ENCODE peak calls at places on chromosomes 5 and 9, in seven cellular contexts. One of them, this sample, is unnamed.

GRCh38 chr9:109989296-109989695 is 209.3 kb downstream of the PALM2AKAP2 start:
- DNase-seq in naive thymus-derived CD4-positive, alpha-beta T cell: no peak
- DNase-seq in A549: no peak
- DNase-seq in WERI-Rb-1: no peak
- DNase-seq in activated CD4-positive, alpha-beta T cell treated with anti-CD3 and anti-CD28 coated beads, Interleukin-2, amount 50 U/mL, for 1 hour: no peak
- DNase-seq in HFF-Myc: no peak
- DNase-seq in BE2C: no peak
- DNase-seq in this sample: no peak

GRCh38 chr9:35814106-35814840 is 569 bp downstream of the HINT2 start:
- DNase-seq in naive thymus-derived CD4-positive, alpha-beta T cell: no peak
- DNase-seq in A549: peak
- DNase-seq in WERI-Rb-1: peak
- DNase-seq in activated CD4-positive, alpha-beta T cell treated with anti-CD3 and anti-CD28 coated beads, Interleukin-2, amount 50 U/mL, for 1 hour: no peak
- DNase-seq in HFF-Myc: no peak
- DNase-seq in BE2C: peak
- DNase-seq in this sample: peak

GRCh38 chr5:143182901-143183820 is 220.3 kb downstream of the NR3C1 start:
- DNase-seq in naive thymus-derived CD4-positive, alpha-beta T cell: no peak
- DNase-seq in A549: no peak
- DNase-seq in WERI-Rb-1: no peak
- DNase-seq in activated CD4-positive, alpha-beta T cell treated with anti-CD3 and anti-CD28 coated beads, Interleukin-2, amount 50 U/mL, for 1 hour: no peak
- DNase-seq in HFF-Myc: no peak
- DNase-seq in BE2C: peak
- DNase-seq in this sample: no peak

GRCh38 chr9:5122116-5122515 is 63.3 kb downstream of the INSL6 start:
- DNase-seq in naive thymus-derived CD4-positive, alpha-beta T cell: no peak
- DNase-seq in A549: no peak
- DNase-seq in WERI-Rb-1: no peak
- DNase-seq in activated CD4-positive, alpha-beta T cell treated with anti-CD3 and anti-CD28 coated beads, Interleukin-2, amount 50 U/mL, for 1 hour: no peak
- DNase-seq in HFF-Myc: no peak
- DNase-seq in BE2C: no peak
- DNase-seq in this sample: no peak

GRCh38 chr5:168778536-168778935 is 199.4 kb upstream of the PANK3 start:
- DNase-seq in naive thymus-derived CD4-positive, alpha-beta T cell: no peak
- DNase-seq in A549: no peak
- DNase-seq in WERI-Rb-1: no peak
- DNase-seq in activated CD4-positive, alpha-beta T cell treated with anti-CD3 and anti-CD28 coated beads, Interleukin-2, amount 50 U/mL, for 1 hour: no peak
- DNase-seq in HFF-Myc: no peak
- DNase-seq in BE2C: peak
- DNase-seq in this sample: no peak

GRCh38 chr5:142200387-142200786 is 91.8 kb downstream of the NDFIP1 start:
- DNase-seq in naive thymus-derived CD4-positive, alpha-beta T cell: no peak
- DNase-seq in A549: no peak
- DNase-seq in WERI-Rb-1: no peak
- DNase-seq in activated CD4-positive, alpha-beta T cell treated with anti-CD3 and anti-CD28 coated beads, Interleukin-2, amount 50 U/mL, for 1 hour: no peak
- DNase-seq in HFF-Myc: no peak
- DNase-seq in BE2C: no peak
- DNase-seq in this sample: no peak

GRCh38 chr9:130627051-130627450 is 37.3 kb upstream of the PRDM12 start:
- DNase-seq in naive thymus-derived CD4-positive, alpha-beta T cell: no peak
- DNase-seq in A549: no peak
- DNase-seq in WERI-Rb-1: no peak
- DNase-seq in activated CD4-positive, alpha-beta T cell treated with anti-CD3 and anti-CD28 coated beads, Interleukin-2, amount 50 U/mL, for 1 hour: no peak
- DNase-seq in HFF-Myc: no peak
- DNase-seq in BE2C: no peak
- DNase-seq in this sample: no peak

GRCh38 chr9:2126331-2126789 is 111.2 kb downstream of the SMARCA2 start:
- DNase-seq in naive thymus-derived CD4-positive, alpha-beta T cell: no peak
- DNase-seq in A549: no peak
- DNase-seq in WERI-Rb-1: no peak
- DNase-seq in activated CD4-positive, alpha-beta T cell treated with anti-CD3 and anti-CD28 coated beads, Interleukin-2, amount 50 U/mL, for 1 hour: no peak
- DNase-seq in HFF-Myc: no peak
- DNase-seq in BE2C: no peak
- DNase-seq in this sample: no peak

GRCh38 chr9:95505676-95506437 is 10.9 kb downstream of the PTCH1 start:
- DNase-seq in naive thymus-derived CD4-positive, alpha-beta T cell: no peak
- DNase-seq in A549: peak
- DNase-seq in WERI-Rb-1: peak
- DNase-seq in activated CD4-positive, alpha-beta T cell treated with anti-CD3 and anti-CD28 coated beads, Interleukin-2, amount 50 U/mL, for 1 hour: no peak
- DNase-seq in HFF-Myc: no peak
- DNase-seq in BE2C: peak
- DNase-seq in this sample: peak

GRCh38 chr9:101443358-101443757 is 7.8 kb upstream of the ALDOB start:
- DNase-seq in naive thymus-derived CD4-positive, alpha-beta T cell: no peak
- DNase-seq in A549: no peak
- DNase-seq in WERI-Rb-1: peak
- DNase-seq in activated CD4-positive, alpha-beta T cell treated with anti-CD3 and anti-CD28 coated beads, Interleukin-2, amount 50 U/mL, for 1 hour: no peak
- DNase-seq in HFF-Myc: no peak
- DNase-seq in BE2C: no peak
- DNase-seq in this sample: no peak

GRCh38 chr9:129624168-129624759 is 1.7 kb upstream of the NTMT1 start:
- DNase-seq in naive thymus-derived CD4-positive, alpha-beta T cell: peak
- DNase-seq in A549: peak
- DNase-seq in WERI-Rb-1: peak
- DNase-seq in activated CD4-positive, alpha-beta T cell treated with anti-CD3 and anti-CD28 coated beads, Interleukin-2, amount 50 U/mL, for 1 hour: peak
- DNase-seq in HFF-Myc: no peak
- DNase-seq in BE2C: peak
- DNase-seq in this sample: peak

GRCh38 chr9:122370869-122371467 is at the start of gene PTGS1:
- DNase-seq in naive thymus-derived CD4-positive, alpha-beta T cell: no peak
- DNase-seq in A549: no peak
- DNase-seq in WERI-Rb-1: peak
- DNase-seq in activated CD4-positive, alpha-beta T cell treated with anti-CD3 and anti-CD28 coated beads, Interleukin-2, amount 50 U/mL, for 1 hour: no peak
- DNase-seq in HFF-Myc: no peak
- DNase-seq in BE2C: peak
- DNase-seq in this sample: peak

GRCh38 chr9:113343732-113344231 is 3.7 kb upstream of the WDR31 start:
- DNase-seq in naive thymus-derived CD4-positive, alpha-beta T cell: no peak
- DNase-seq in A549: no peak
- DNase-seq in WERI-Rb-1: peak
- DNase-seq in activated CD4-positive, alpha-beta T cell treated with anti-CD3 and anti-CD28 coated beads, Interleukin-2, amount 50 U/mL, for 1 hour: no peak
- DNase-seq in HFF-Myc: peak
- DNase-seq in BE2C: peak
- DNase-seq in this sample: no peak

GRCh38 chr5:78568212-78568611 is 80.4 kb downstream of the LHFPL2 start:
- DNase-seq in naive thymus-derived CD4-positive, alpha-beta T cell: no peak
- DNase-seq in A549: no peak
- DNase-seq in WERI-Rb-1: no peak
- DNase-seq in activated CD4-positive, alpha-beta T cell treated with anti-CD3 and anti-CD28 coated beads, Interleukin-2, amount 50 U/mL, for 1 hour: no peak
- DNase-seq in HFF-Myc: no peak
- DNase-seq in BE2C: no peak
- DNase-seq in this sample: no peak

This sample was measured in nephron progenitor cell.